ENCODE peak calls at places on chromosome 15, in nine cellular contexts. S is heart left ventricle, R is MM.1S, K is astrocyte of the spinal cord, A is GM23338, F is OCI-LY7, W is astrocyte, T is thoracic aorta, X is heart right ventricle. B is an unnamed sample.
A peak's percentile ranks its signal among the peaks of the same experiment; 100 is the strongest.

GRCh38 chr15:60695713-60696522 is 217.0 kb upstream of the ICE2 start:
- DNase-seq in K (peak; percentile 25), S (no peak), X (no peak), T (no peak), F (no peak), W (peak; percentile 47), A (no peak), R (no peak), B (no peak)

GRCh38 chr15:49696441-49696840 is 75.6 kb downstream of the DTWD1 start:
- DNase-seq in F (no peak), S (no peak), R (no peak), T (no peak), W (no peak), X (no peak), A (no peak), K (no peak), B (no peak)

GRCh38 chr15:72784233-72784876 is 797 bp upstream of the ADPGK start:
- DNase-seq in W (peak; percentile 74), S (no peak), X (peak; percentile 70), F (peak; percentile 75), T (no peak), K (peak; percentile 91), R (peak; percentile 83), A (peak; percentile 86), B (no peak)

GRCh38 chr15:28021281-28022039 is 77.7 kb downstream of the OCA2 start:
- DNase-seq in W (peak; percentile 78), X (peak; percentile 34), R (peak; percentile 25), S (no peak), K (peak; percentile 96), A (peak; percentile 84), T (peak; percentile 33), F (no peak), B (peak; percentile 58)

GRCh38 chr15:92149469-92149868 is 244.2 kb upstream of the ST8SIA2 start:
- DNase-seq in X (no peak), W (no peak), S (no peak), A (no peak), R (no peak), T (no peak), F (no peak), K (no peak), B (no peak)

GRCh38 chr15:32028921-32029320 is 1.4 kb upstream of the CHRNA7 start:
- DNase-seq in W (no peak), S (no peak), A (peak; percentile 80), T (no peak), X (no peak), K (no peak), R (no peak), F (no peak), B (no peak)

GRCh38 chr15:33618300-33618699 is 307.5 kb downstream of the RYR3 start:
- DNase-seq in R (no peak), F (no peak), X (no peak), A (no peak), K (no peak), W (peak; percentile 34), T (no peak), S (no peak), B (no peak)

GRCh38 chr15:62087671-62088360 is 21.0 kb downstream of the C2CD4A start:
- DNase-seq in W (peak; percentile 20), R (no peak), A (no peak), K (peak; percentile 27), T (no peak), S (no peak), F (no peak), X (peak; percentile 23), B (no peak)

DNA sequence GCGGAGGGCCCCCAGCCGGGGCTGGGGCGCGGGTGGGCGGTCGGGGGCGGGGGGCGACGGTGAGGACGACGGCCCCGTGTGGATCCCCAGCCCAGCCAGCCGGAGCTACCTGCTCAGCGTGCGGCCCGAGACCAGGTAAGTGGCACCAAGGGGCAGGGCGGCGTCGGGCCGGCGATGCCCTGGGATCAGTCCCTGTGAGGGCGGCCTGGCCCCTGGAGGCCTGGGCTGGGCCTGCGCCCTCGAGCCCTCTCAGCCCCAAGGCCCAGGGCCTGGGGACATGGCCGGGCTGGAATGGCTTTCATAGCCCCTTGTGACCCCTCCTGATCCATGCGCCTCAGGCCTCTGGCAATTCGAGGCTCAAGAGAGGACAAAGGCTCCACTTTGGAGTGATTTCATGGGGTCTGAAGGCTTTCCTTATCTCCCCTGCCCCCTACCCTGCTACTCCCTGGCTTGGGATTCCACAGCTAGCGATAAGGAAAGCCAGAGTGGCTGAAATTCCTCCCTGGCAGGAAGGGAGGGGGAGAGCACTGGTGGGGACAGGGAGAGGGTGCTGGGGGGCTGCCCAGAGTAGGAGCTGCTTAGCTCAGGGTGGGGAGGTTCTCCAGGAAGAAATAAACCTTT is 415 bp downstream of the ALPK3 start:
- DNase-seq in W (no peak), X (no peak), R (no peak), F (no peak), A (peak; percentile 75), S (no peak), K (no peak), T (no peak), B (peak; percentile 81)
- TF ChIP-seq CTCF in W (no peak), X (no peak), R (no peak), F (no peak), A (no peak), S (no peak), K (no peak), T (no peak), B (no peak)

DNA sequence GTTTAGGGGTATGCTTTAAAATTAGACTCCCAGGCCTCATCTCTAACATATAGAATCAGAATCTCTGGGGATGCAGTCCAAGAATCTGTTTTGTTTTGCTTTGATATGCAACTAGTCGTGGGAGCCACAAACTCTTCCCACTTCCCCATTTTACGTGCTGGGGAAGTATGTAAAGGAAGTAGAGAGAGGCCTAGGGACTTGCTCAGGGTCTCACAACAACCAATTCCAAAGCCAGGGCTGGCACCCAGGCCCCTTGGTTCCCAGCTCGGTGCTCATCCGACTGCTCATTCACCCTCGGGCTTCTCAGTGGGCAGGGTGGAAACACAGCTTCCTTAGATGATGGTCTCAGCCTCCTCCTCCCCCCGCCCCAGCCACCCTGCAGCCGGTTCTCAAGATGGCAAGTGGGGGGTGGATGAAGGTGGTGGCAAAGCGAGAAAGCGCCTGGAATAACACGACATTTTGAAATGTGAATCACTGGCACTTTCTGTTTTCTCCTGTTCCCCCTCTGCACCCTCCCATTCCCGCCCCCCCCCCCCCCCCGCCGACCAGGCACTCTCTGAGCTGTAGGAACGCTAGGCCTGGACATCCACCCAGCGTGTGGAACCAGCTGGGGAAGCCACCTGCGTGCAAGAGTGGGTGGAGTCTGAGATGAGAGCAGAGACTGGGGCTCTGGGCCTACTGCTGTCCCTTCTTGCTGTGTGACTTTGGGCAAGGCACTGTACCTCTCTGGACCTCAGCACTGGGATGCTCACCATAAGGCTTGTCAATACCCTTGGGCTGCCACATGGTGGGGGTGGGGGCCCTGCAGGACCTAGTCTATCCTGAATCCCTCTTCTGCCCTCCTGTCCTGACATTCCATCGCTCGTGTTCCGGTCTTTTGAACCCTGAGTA is 214.5 kb downstream of the RPLP1 start:
- DNase-seq in A (no peak), F (peak; percentile 31), R (peak; percentile 80), W (no peak), K (no peak), T (no peak), X (peak; percentile 13), S (no peak), B (peak; percentile 77)
- H3K4me3 ChIP-seq in A (no peak overlapping the region), F (no peak overlapping the region), R (peak overlapping the region; percentile 13), W (no peak overlapping the region), K (no peak overlapping the region), T (no peak overlapping the region), X (no peak overlapping the region), S (no peak overlapping the region), B (no peak overlapping the region)

GRCh38 chr15:83978588-83978987 is 257.0 kb upstream of the GOLGA6L4 start:
- DNase-seq in K (no peak), A (no peak), X (no peak), R (no peak), F (no peak), W (no peak), S (no peak), T (no peak), B (no peak)

GRCh38 chr15:83971967-83972366 is 263.6 kb upstream of the GOLGA6L4 start:
- DNase-seq in S (no peak), W (peak; percentile 55), T (no peak), F (no peak), K (no peak), A (no peak), X (no peak), R (no peak), B (no peak)

GRCh38 chr15:83970290-83970890 is 265.2 kb upstream of the GOLGA6L4 start:
- DNase-seq in S (no peak), W (no peak), X (no peak), R (no peak), T (no peak), A (no peak), K (no peak), F (no peak), B (no peak)

GRCh38 chr15:83977992-83978391 is 257.6 kb upstream of the GOLGA6L4 start:
- DNase-seq in R (no peak), X (no peak), A (no peak), K (no peak), T (no peak), W (no peak), S (no peak), F (no peak), B (no peak)

GRCh38 chr15:83973816-83974215 is 261.8 kb upstream of the GOLGA6L4 start:
- DNase-seq in T (no peak), X (no peak), F (peak; percentile 22), R (no peak), W (no peak), A (peak; percentile 33), K (no peak), S (no peak), B (no peak)
- TF ChIP-seq CTCF in T (peak; percentile 14), X (peak; percentile 31), F (peak; percentile 76), R (peak; percentile 50), W (no peak), A (peak; percentile 64), K (peak; percentile 12), S (peak; percentile 8), B (no peak)

GRCh38 chr15:90956551-90957104 is 1.9 kb downstream of the RCCD1 start:
- DNase-seq in T (no peak), A (peak; percentile 92), R (peak; percentile 88), X (peak; percentile 78), F (peak; percentile 70), S (peak; percentile 88), K (peak; percentile 75), W (peak; percentile 44), B (peak; percentile 76)
- H3K4me3 ChIP-seq in T (peak overlapping the region; percentile 82), A (peak overlapping the region; percentile 75), R (peak overlapping the region; percentile 92), X (peak overlapping the region; percentile 78), F (peak overlapping the region; percentile 71), S (peak overlapping the region; percentile 75), K (peak overlapping the region; percentile 56), W (peak overlapping the region; percentile 65), B (peak overlapping the region; percentile 50)

GRCh38 chr15:29688981-29689723 is 133.1 kb downstream of the TJP1 start:
- DNase-seq in F (no peak), X (no peak), R (no peak), T (no peak), A (no peak), S (no peak), W (no peak), K (no peak), B (no peak)
- TF ChIP-seq CTCF in F (no peak), X (no peak), R (no peak), T (no peak), A (no peak), S (no peak), W (no peak), K (no peak), B (no peak)

DNA sequence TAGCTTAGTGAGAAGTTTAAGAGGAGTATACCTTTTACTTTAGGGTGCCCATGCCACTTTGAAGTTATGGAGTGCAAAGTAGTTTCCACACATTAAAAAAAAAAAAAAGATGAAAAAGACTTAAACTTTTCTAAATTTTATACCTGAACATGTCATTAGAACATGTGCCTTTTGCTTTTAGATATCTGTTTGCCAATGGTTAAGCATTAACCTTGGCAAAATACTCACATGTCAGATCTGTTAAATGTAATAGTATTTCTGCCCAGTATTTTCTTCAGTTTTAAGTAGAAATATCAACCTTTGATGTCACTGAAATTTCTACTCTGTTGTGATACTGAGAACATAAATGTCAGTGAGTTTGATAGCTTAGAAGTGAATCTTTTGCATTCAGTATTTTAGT is 12.2 kb downstream of the ZFAND6 start:
- DNase-seq in F (no peak), A (no peak), K (no peak), T (no peak), W (no peak), S (no peak), R (no peak), X (no peak), B (no peak)
- H3K4me3 ChIP-seq in F (peak overlapping the region; percentile 71), A (no peak overlapping the region), K (no peak overlapping the region), T (no peak overlapping the region), W (no peak overlapping the region), S (peak overlapping the region; percentile 57), R (peak overlapping the region; percentile 58), X (peak overlapping the region; percentile 52), B (no peak overlapping the region)

B was measured in left lung.